ENCODE peak calls at places on chromosomes 4 and X, in four cellular contexts. One of them, this sample, is unnamed.

GRCh38 chr4:168784786-168785461 is 225.1 kb downstream of the CBR4 start:
- DNase-seq in uterus: no peak
- DNase-seq in A549: peak; percentile 13
- DNase-seq in adrenal gland: no peak
- DNase-seq in this sample: no peak

GRCh38 chr4:33831667-33832066 is 2412.6 kb downstream of the ARAP2 start:
- DNase-seq in A549: no peak
- DNase-seq in adrenal gland: no peak
- DNase-seq in uterus: no peak
- DNase-seq in this sample: no peak

GRCh38 chr4:142281999-142282398 is 564.1 kb downstream of the INPP4B start:
- DNase-seq in uterus: no peak
- DNase-seq in A549: no peak
- DNase-seq in adrenal gland: no peak
- DNase-seq in this sample: no peak

GRCh38 chrX:110001702-110002299 is 1.1 kb upstream of the TMEM164 start:
- DNase-seq in adrenal gland: no peak
- DNase-seq in uterus: no peak
- DNase-seq in A549: no peak
- DNase-seq in this sample: no peak

GRCh38 chr4:1112821-1113182 is 562 bp downstream of the RNF212 start:
- DNase-seq in A549: no peak
- DNase-seq in adrenal gland: no peak
- DNase-seq in uterus: no peak
- DNase-seq in this sample: no peak

GRCh38 chr4:145812902-145813301 is 125.7 kb downstream of the ZNF827 start:
- DNase-seq in adrenal gland: no peak
- DNase-seq in A549: peak; percentile 73
- DNase-seq in uterus: no peak
- DNase-seq in this sample: no peak

GRCh38 chr4:61468091-61468720 is 268.1 kb downstream of the ADGRL3 start:
- DNase-seq in uterus: no peak
- DNase-seq in adrenal gland: no peak
- DNase-seq in A549: peak; percentile 1
- DNase-seq in this sample: no peak

GRCh38 chr4:108172231-108172779 is 3.6 kb upstream of the LEF1 start:
- DNase-seq in uterus: no peak
- DNase-seq in adrenal gland: peak; percentile 29
- DNase-seq in A549: no peak
- DNase-seq in this sample: peak; percentile 66

GRCh38 chr4:179272282-179272681 is 1830.0 kb upstream of the AGA start:
- DNase-seq in adrenal gland: no peak
- DNase-seq in uterus: no peak
- DNase-seq in A549: no peak
- DNase-seq in this sample: no peak

GRCh38 chrX:39133971-39134370 is 332.7 kb downstream of the MID1IP1 start:
- DNase-seq in uterus: no peak
- DNase-seq in adrenal gland: no peak
- DNase-seq in A549: peak; percentile 4
- DNase-seq in this sample: peak; percentile 27

GRCh38 chrX:23008431-23009099 is 8.8 kb downstream of the DDX53 start:
- DNase-seq in uterus: no peak
- DNase-seq in A549: peak; percentile 31
- DNase-seq in adrenal gland: no peak
- DNase-seq in this sample: peak; percentile 14

GRCh38 chr4:74661427-74662171 is 132.7 kb downstream of the BTC start:
- DNase-seq in uterus: no peak
- DNase-seq in adrenal gland: no peak
- DNase-seq in A549: peak; percentile 73
- DNase-seq in this sample: no peak

GRCh38 chr4:54754394-54754793 is 96.6 kb downstream of the KIT start:
- DNase-seq in adrenal gland: no peak
- DNase-seq in A549: no peak
- DNase-seq in uterus: no peak
- DNase-seq in this sample: no peak

GRCh38 chrX:4547218-4547836 is 833.9 kb upstream of the PRKX start:
- DNase-seq in uterus: peak; percentile 15
- DNase-seq in A549: peak; percentile 53
- DNase-seq in adrenal gland: peak; percentile 41
- DNase-seq in this sample: peak; percentile 66

GRCh38 chr4:87423313-87424031 is 1.1 kb downstream of the NUDT9 start:
- DNase-seq in adrenal gland: peak; percentile 26
- DNase-seq in uterus: no peak
- DNase-seq in A549: no peak
- DNase-seq in this sample: peak; percentile 34

GRCh38 chrX:40343319-40343718 is 237.5 kb upstream of the ATP6AP2 start:
- DNase-seq in adrenal gland: no peak
- DNase-seq in A549: no peak
- DNase-seq in uterus: no peak
- DNase-seq in this sample: no peak

GRCh38 chr4:25874641-25875040 is 11.9 kb upstream of the SEL1L3 start:
- DNase-seq in uterus: no peak
- DNase-seq in adrenal gland: no peak
- DNase-seq in A549: no peak
- DNase-seq in this sample: no peak

GRCh38 chrX:39808471-39808917 is 289.3 kb downstream of the BCOR start:
- DNase-seq in uterus: no peak
- DNase-seq in adrenal gland: no peak
- DNase-seq in A549: no peak
- DNase-seq in this sample: no peak

GRCh38 chrX:17187301-17187836 is 187.6 kb upstream of the NHS start:
- DNase-seq in adrenal gland: no peak
- DNase-seq in uterus: no peak
- DNase-seq in A549: no peak
- DNase-seq in this sample: no peak

GRCh38 chr4:128698386-128698785 is 111.1 kb upstream of the JADE1 start:
- DNase-seq in adrenal gland: no peak
- DNase-seq in uterus: no peak
- DNase-seq in A549: no peak
- DNase-seq in this sample: no peak

GRCh38 chr4:16078195-16078756 is 5.5 kb downstream of the PROM1 start:
- DNase-seq in adrenal gland: no peak
- DNase-seq in uterus: no peak
- DNase-seq in A549: no peak
- DNase-seq in this sample: no peak

GRCh38 chrX:151019837-151020236 is 36.7 kb downstream of the HMGB3 start:
- DNase-seq in adrenal gland: no peak
- DNase-seq in uterus: no peak
- DNase-seq in A549: no peak
- DNase-seq in this sample: no peak

GRCh38 chr4:65670331-65671031 is at the start of gene EPHA5:
- DNase-seq in adrenal gland: peak; percentile 42
- DNase-seq in A549: peak; percentile 79
- DNase-seq in uterus: peak; percentile 20
- DNase-seq in this sample: no peak

GRCh38 chr4:1872918-1873269 is 1.7 kb downstream of the NSD2 start:
- DNase-seq in uterus: no peak
- DNase-seq in A549: no peak
- DNase-seq in adrenal gland: no peak
- DNase-seq in this sample: peak; percentile 47

GRCh38 chr4:56674984-56675383 is 6.1 kb downstream of the HOPX start:
- DNase-seq in adrenal gland: no peak
- DNase-seq in uterus: no peak
- DNase-seq in A549: no peak
- DNase-seq in this sample: no peak

GRCh38 chrX:68504237-68504636 is 5.4 kb downstream of the YIPF6 start:
- DNase-seq in uterus: no peak
- DNase-seq in A549: peak; percentile 59
- DNase-seq in adrenal gland: no peak
- DNase-seq in this sample: peak; percentile 13

GRCh38 chr4:17447675-17448298 is 64.1 kb downstream of the QDPR start:
- DNase-seq in adrenal gland: peak; percentile 55
- DNase-seq in uterus: peak; percentile 74
- DNase-seq in A549: peak; percentile 61
- DNase-seq in this sample: peak; percentile 73

GRCh38 chr4:11427201-11427996 is 1.3 kb downstream of the HS3ST1 start:
- DNase-seq in adrenal gland: no peak
- DNase-seq in uterus: no peak
- DNase-seq in A549: no peak
- DNase-seq in this sample: no peak

GRCh38 chr4:2332201-2332975 is 70.5 kb upstream of the MXD4 start:
- DNase-seq in adrenal gland: no peak
- DNase-seq in uterus: no peak
- DNase-seq in A549: no peak
- DNase-seq in this sample: no peak

GRCh38 chr4:112234952-112235609 is 3.5 kb downstream of the AP1AR start:
- DNase-seq in A549: peak; percentile 69
- DNase-seq in adrenal gland: peak; percentile 72
- DNase-seq in uterus: peak; percentile 81
- DNase-seq in this sample: peak; percentile 69

GRCh38 chr4:153218961-153219360 is 14.7 kb downstream of the TRIM2 start:
- DNase-seq in A549: no peak
- DNase-seq in uterus: no peak
- DNase-seq in adrenal gland: no peak
- DNase-seq in this sample: no peak

GRCh38 chr4:10115657-10116624 is 658 bp downstream of the WDR1 start:
- DNase-seq in A549: peak; percentile 52
- DNase-seq in uterus: peak; percentile 53
- DNase-seq in adrenal gland: peak; percentile 55
- DNase-seq in this sample: peak; percentile 78
- TF ChIP-seq POLR2A in A549: no peak
- TF ChIP-seq POLR2A in uterus: no peak
- TF ChIP-seq POLR2A in adrenal gland: no peak
- TF ChIP-seq POLR2A in this sample: peak; percentile 12

GRCh38 chr4:47914926-47915237 is 499 bp upstream of the NFXL1 start:
- DNase-seq in A549: no peak
- DNase-seq in uterus: no peak
- DNase-seq in adrenal gland: no peak
- DNase-seq in this sample: no peak

GRCh38 chr4:47915378-47915777 is 995 bp upstream of the NFXL1 start:
- DNase-seq in adrenal gland: no peak
- DNase-seq in uterus: no peak
- DNase-seq in A549: no peak
- DNase-seq in this sample: peak; percentile 38

GRCh38 chr4:47913328-47913727 is 1.1 kb downstream of the NFXL1 start:
- DNase-seq in uterus: no peak
- DNase-seq in A549: no peak
- DNase-seq in adrenal gland: no peak
- DNase-seq in this sample: peak; percentile 22

GRCh38 chr4:47913858-47914218 is 545 bp downstream of the NFXL1 start:
- DNase-seq in uterus: peak; percentile 35
- DNase-seq in A549: peak; percentile 7
- DNase-seq in adrenal gland: peak; percentile 39
- DNase-seq in this sample: peak; percentile 45

DNA sequence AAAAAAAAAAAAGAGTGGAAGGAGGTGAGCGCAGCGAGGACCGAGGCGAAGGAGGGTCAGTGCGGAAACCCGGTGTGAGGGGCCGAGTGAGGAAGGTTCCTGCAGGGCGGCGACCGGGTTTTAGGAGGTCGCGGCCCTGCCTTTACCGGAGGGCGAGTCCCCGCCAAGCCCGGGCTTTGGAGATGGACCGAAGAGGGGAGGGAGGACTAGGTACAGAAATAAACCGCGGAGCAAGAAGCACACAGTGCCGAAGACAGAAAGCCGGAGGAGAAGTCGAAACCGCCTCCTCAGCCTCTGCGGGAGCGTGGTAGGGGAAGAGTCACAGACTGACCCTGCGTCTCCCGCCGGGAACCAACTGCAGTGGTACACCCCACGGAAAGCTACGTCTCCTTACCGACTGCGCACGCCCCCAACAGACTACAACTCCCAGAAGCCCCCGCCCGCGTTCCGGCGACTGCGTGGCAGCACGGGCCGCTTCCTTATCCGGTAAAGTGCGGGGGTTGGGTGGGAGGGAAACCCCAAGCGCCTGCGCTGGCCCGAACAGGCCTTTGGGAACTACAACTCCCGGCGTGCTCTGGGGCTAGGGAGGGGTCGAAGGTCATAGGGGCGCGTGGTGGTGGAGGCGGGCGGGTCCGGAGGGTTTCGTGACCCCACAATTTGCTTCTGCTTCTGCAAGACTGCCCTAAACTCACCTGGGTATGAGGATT is at the start of gene NFXL1:
- DNase-seq in A549: peak; percentile 95
- DNase-seq in uterus: peak; percentile 97
- DNase-seq in adrenal gland: peak; percentile 97
- DNase-seq in this sample: peak; percentile 96
- TF ChIP-seq POLR2A in A549: peak; percentile 86
- TF ChIP-seq POLR2A in uterus: peak; percentile 67
- TF ChIP-seq POLR2A in adrenal gland: peak; percentile 81
- TF ChIP-seq POLR2A in this sample: peak; percentile 64

GRCh38 chr4:83036991-83037390 is 2.0 kb downstream of the COPS4 start:
- DNase-seq in A549: no peak
- DNase-seq in uterus: no peak
- DNase-seq in adrenal gland: no peak
- DNase-seq in this sample: peak; percentile 62

GRCh38 chr4:83040269-83040668 is 5.3 kb downstream of the COPS4 start:
- DNase-seq in A549: no peak
- DNase-seq in adrenal gland: no peak
- DNase-seq in uterus: no peak
- DNase-seq in this sample: no peak

GRCh38 chr4:83028976-83029375 is 6.0 kb upstream of the COPS4 start:
- DNase-seq in adrenal gland: no peak
- DNase-seq in A549: no peak
- DNase-seq in uterus: no peak
- DNase-seq in this sample: no peak

GRCh38 chr4:83029688-83030087 is 5.3 kb upstream of the COPS4 start:
- DNase-seq in uterus: no peak
- DNase-seq in adrenal gland: no peak
- DNase-seq in A549: no peak
- DNase-seq in this sample: no peak

GRCh38 chr4:83034630-83035494 is at the start of gene COPS4:
- DNase-seq in adrenal gland: peak; percentile 96
- DNase-seq in A549: peak; percentile 99
- DNase-seq in uterus: peak; percentile 98
- DNase-seq in this sample: peak; percentile 100
- TF ChIP-seq POLR2A in adrenal gland: peak; percentile 71
- TF ChIP-seq POLR2A in A549: peak; percentile 58
- TF ChIP-seq POLR2A in uterus: peak; percentile 67
- TF ChIP-seq POLR2A in this sample: peak; percentile 94

GRCh38 chr4:3802571-3803474 is 36.6 kb downstream of the ADRA2C start:
- DNase-seq in adrenal gland: no peak
- DNase-seq in A549: no peak
- DNase-seq in uterus: no peak
- DNase-seq in this sample: no peak
- TF ChIP-seq POLR2A in adrenal gland: no peak
- TF ChIP-seq POLR2A in A549: no peak
- TF ChIP-seq POLR2A in uterus: no peak
- TF ChIP-seq POLR2A in this sample: no peak

GRCh38 chr4:7939377-7940108 is at the start of gene AFAP1:
- DNase-seq in adrenal gland: peak; percentile 87
- DNase-seq in uterus: peak; percentile 89
- DNase-seq in A549: peak; percentile 69
- DNase-seq in this sample: peak; percentile 62
- TF ChIP-seq POLR2A in adrenal gland: peak; percentile 59
- TF ChIP-seq POLR2A in uterus: peak; percentile 85
- TF ChIP-seq POLR2A in A549: peak; percentile 26
- TF ChIP-seq POLR2A in this sample: no peak

This sample was measured in erythroblast.